ENCODE peak calls at places on chromosome 10, in ten cellular contexts. S, C, N, L, H, A, Z, Y, G and K are unnamed samples.

GRCh38 chr10:120997313-120998102 is 146.3 kb downstream of the WDR11 start:
- DNase-seq in G (no peak), N (no peak), H (no peak), C (no peak), Z (no peak), S (no peak), A (no peak), Y (no peak), L (peak), K (peak)

GRCh38 chr10:78327778-78328591 is 294.3 kb downstream of the RPS24 start:
- DNase-seq in Z (no peak), L (no peak), Y (peak), C (no peak), N (no peak), A (no peak), S (no peak), H (no peak), G (no peak), K (no peak)

GRCh38 chr10:49363309-49364031 is 32.4 kb downstream of the DRGX start:
- DNase-seq in Z (no peak), N (no peak), C (no peak), A (no peak), H (no peak), L (no peak), S (no peak), G (no peak), Y (peak), K (peak)

GRCh38 chr10:29254123-29255046 is 34.5 kb upstream of the LYZL1 start:
- DNase-seq in Y (no peak), H (no peak), G (peak), L (peak), S (no peak), C (no peak), Z (peak), A (no peak), N (peak), K (no peak)

GRCh38 chr10:23096814-23097549 is 1.6 kb downstream of the MSRB2 start:
- DNase-seq in G (peak), A (no peak), H (no peak), Y (no peak), S (no peak), C (no peak), Z (no peak), L (no peak), N (peak), K (no peak)

GRCh38 chr10:43199684-43200537 is 61.7 kb downstream of the CSGALNACT2 start:
- DNase-seq in C (no peak), N (no peak), Y (peak), Z (no peak), H (no peak), S (no peak), G (no peak), L (no peak), A (no peak), K (peak)

GRCh38 chr10:72794260-72794659 is 99.3 kb upstream of the OIT3 start:
- DNase-seq in L (no peak), N (no peak), A (no peak), Y (no peak), H (no peak), Z (no peak), G (peak), C (no peak), S (no peak), K (no peak)

GRCh38 chr10:31083765-31084184 is 52.1 kb upstream of the ZNF438 start:
- DNase-seq in G (peak), N (peak), S (peak), L (peak), A (peak), C (peak), Z (peak), Y (peak), H (peak), K (peak)

GRCh38 chr10:17348111-17349008 is 106.0 kb downstream of the ST8SIA6 start:
- DNase-seq in Y (peak), A (peak), G (peak), Z (no peak), S (peak), H (peak), L (peak), C (no peak), N (peak), K (peak)

GRCh38 chr10:126380352-126381076 is 7.8 kb downstream of the ADAM12 start:
- DNase-seq in Z (no peak), C (no peak), L (no peak), A (no peak), G (no peak), Y (no peak), N (no peak), H (no peak), S (no peak), K (no peak)

GRCh38 chr10:71285180-71285545 is 33.9 kb upstream of the SLC29A3 start:
- DNase-seq in Z (no peak), G (peak), L (peak), Y (no peak), H (peak), S (peak), A (peak), C (no peak), N (peak), K (no peak)

GRCh38 chr10:113094114-113094486 is 144.1 kb downstream of the TCF7L2 start:
- DNase-seq in H (no peak), L (no peak), Y (no peak), C (no peak), Z (no peak), A (no peak), N (no peak), S (no peak), G (peak), K (no peak)

GRCh38 chr10:12709516-12709915 is 292.0 kb downstream of the CCDC3 start:
- DNase-seq in Y (no peak), G (peak), N (no peak), A (no peak), H (peak), C (no peak), L (no peak), S (no peak), Z (no peak), K (no peak)

GRCh38 chr10:97571622-97572021 is 957 bp upstream of the ANKRD2 start:
- DNase-seq in H (no peak), G (no peak), Z (no peak), C (no peak), N (peak), Y (no peak), A (no peak), S (no peak), L (no peak), K (no peak)

GRCh38 chr10:28410420-28411135 is 107.7 kb upstream of the MPP7 start:
- DNase-seq in H (peak), G (no peak), Z (no peak), L (no peak), N (no peak), Y (no peak), C (no peak), A (no peak), S (no peak), K (no peak)

GRCh38 chr10:29860159-29860558 is 199.2 kb downstream of the JCAD start:
- DNase-seq in S (no peak), H (no peak), Z (no peak), Y (no peak), L (no peak), G (peak), C (no peak), A (no peak), N (no peak), K (peak)

GRCh38 chr10:17586741-17587720 is 30.1 kb downstream of the HACD1 start:
- DNase-seq in C (no peak), H (no peak), Y (no peak), A (no peak), S (no peak), L (no peak), N (no peak), Z (no peak), G (peak), K (no peak)

GRCh38 chr10:794382-794956 is 105.0 kb upstream of the DIP2C start:
- DNase-seq in Z (no peak), Y (no peak), A (peak), S (peak), C (no peak), H (no peak), N (no peak), L (peak), G (peak), K (no peak)

GRCh38 chr10:76218045-76218444 is 786.6 kb downstream of the LRMDA start:
- DNase-seq in N (no peak), S (no peak), G (no peak), H (no peak), Z (no peak), Y (no peak), C (no peak), A (no peak), L (no peak), K (no peak)

GRCh38 chr10:31759124-31759798 is 169.4 kb downstream of the ARHGAP12 start:
- DNase-seq in G (peak), Y (peak), Z (no peak), N (peak), L (peak), H (peak), C (no peak), A (peak), S (peak), K (no peak)

GRCh38 chr10:74855027-74855426 is 28.6 kb downstream of the KAT6B start:
- DNase-seq in Z (no peak), C (no peak), N (no peak), Y (no peak), H (no peak), L (no peak), G (no peak), A (peak), S (peak), K (no peak)

GRCh38 chr10:101693701-101694055 is 1.3 kb downstream of the FBXW4 start:
- DNase-seq in S (peak), C (peak), H (peak), N (peak), L (no peak), A (peak), G (peak), Y (no peak), Z (no peak), K (peak)

GRCh38 chr10:6667679-6668270 is 87.7 kb upstream of the PRKCQ start:
- DNase-seq in Y (no peak), Z (peak), G (peak), H (peak), S (no peak), A (no peak), L (peak), C (no peak), N (peak), K (no peak)

GRCh38 chr10:100345570-100346330 is 1.3 kb upstream of the SCD start:
- DNase-seq in G (peak), C (no peak), Z (no peak), L (peak), A (no peak), S (peak), Y (no peak), H (no peak), N (no peak), K (no peak)
- H3K4me3 ChIP-seq in G (peak), C (peak), Z (peak), L (peak), A (no peak), S (peak), Y (peak), H (peak), N (peak), K (peak)

GRCh38 chr10:123135415-123136141 is at the start of gene HMX3:
- DNase-seq in A (no peak), L (peak), C (no peak), N (no peak), Z (no peak), S (peak), G (peak), H (peak), Y (no peak), K (peak)
- H3K4me3 ChIP-seq in A (no peak), L (peak), C (peak), N (no peak), Z (peak), S (peak), G (no peak), H (peak), Y (peak), K (peak)

DNA sequence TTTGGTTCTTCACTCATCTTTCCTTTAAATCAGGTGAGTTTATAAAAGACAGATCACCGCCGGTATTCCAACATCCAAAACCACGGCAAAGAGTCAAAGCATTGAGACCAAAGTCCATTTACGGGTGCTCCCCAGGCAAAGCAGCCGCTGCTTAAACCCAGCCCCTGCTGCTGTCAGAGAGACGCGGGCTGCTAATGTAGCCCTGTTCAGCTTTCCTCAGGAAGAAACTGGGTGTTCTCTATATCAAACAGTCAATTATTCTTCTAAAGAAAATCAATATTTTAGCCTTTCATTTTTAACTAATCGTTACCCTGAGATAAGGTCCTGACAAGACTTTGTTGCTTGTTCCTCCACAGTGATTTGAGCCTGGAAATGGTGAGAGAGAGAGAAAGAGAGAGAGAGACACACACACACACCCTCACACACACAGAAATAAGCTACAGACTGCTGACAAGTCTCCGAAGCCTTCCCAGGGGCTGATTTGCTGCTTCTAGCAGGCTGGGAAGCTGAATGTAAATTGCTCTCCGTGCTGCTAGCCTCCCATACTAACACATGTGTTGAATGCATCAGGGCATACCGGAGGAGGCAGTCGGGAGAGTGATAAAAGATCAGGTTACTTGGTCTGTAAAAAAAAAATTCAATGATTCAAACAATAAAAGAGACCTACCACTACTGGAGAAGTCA is 183.0 kb upstream of the ANK3 start:
- DNase-seq in Z (no peak), L (peak), C (no peak), A (peak), Y (no peak), S (no peak), N (peak), H (no peak), G (peak), K (no peak)
- H3K4me3 ChIP-seq in Z (no peak), L (peak), C (no peak), A (no peak), Y (no peak), S (no peak), N (peak), H (peak), G (peak), K (no peak)

GRCh38 chr10:132395704-132396494 is 1.1 kb upstream of the PWWP2B start:
- DNase-seq in S (peak), G (peak), A (peak), N (peak), C (no peak), Y (peak), H (no peak), Z (peak), L (peak), K (no peak)
- H3K4me3 ChIP-seq in S (peak), G (peak), A (no peak), N (peak), C (no peak), Y (peak), H (peak), Z (peak), L (peak), K (peak)

GRCh38 chr10:129626309-129626708 is 159.3 kb downstream of the MGMT start:
- DNase-seq in H (no peak), A (no peak), S (no peak), Y (no peak), Z (no peak), L (no peak), C (no peak), G (no peak), N (no peak), K (no peak)
- H3K4me3 ChIP-seq in H (no peak), A (no peak), S (no peak), Y (no peak), Z (no peak), L (no peak), C (no peak), G (no peak), N (no peak), K (no peak)

GRCh38 chr10:103580422-103580821 is 86.9 kb downstream of the NEURL1 start:
- DNase-seq in A (no peak), C (no peak), N (no peak), L (no peak), H (no peak), G (no peak), S (no peak), Y (no peak), Z (no peak), K (no peak)
- H3K4me3 ChIP-seq in A (no peak), C (no peak), N (no peak), L (no peak), H (no peak), G (no peak), S (no peak), Y (no peak), Z (no peak), K (no peak)

GRCh38 chr10:94403823-94404228 is 1.5 kb downstream of the TBC1D12 start:
- DNase-seq in A (no peak), L (no peak), C (no peak), Y (no peak), G (peak), S (no peak), Z (no peak), N (no peak), H (no peak), K (no peak)
- H3K4me3 ChIP-seq in A (peak), L (peak), C (peak), Y (peak), G (peak), S (peak), Z (peak), N (peak), H (peak), K (peak)